ENCODE peak calls at places on chromosomes 6 and 20, in ten cellular contexts. One of them, this sample, is unnamed.

GRCh38 chr20:11057624-11058023 is 383.8 kb upstream of the JAG1 start:
- DNase-seq in stomach: no peak
- DNase-seq in breast epithelium: no peak
- DNase-seq in heart left ventricle: no peak
- DNase-seq in adrenal gland: no peak
- DNase-seq in body of pancreas: no peak
- DNase-seq in uterus: no peak
- DNase-seq in A549: no peak
- DNase-seq in IMR-90: peak
- DNase-seq in spleen: no peak
- DNase-seq in this sample: no peak

GRCh38 chr6:167005350-167006159 is 6.4 kb downstream of the CEP43 start:
- DNase-seq in IMR-90: no peak
- DNase-seq in uterus: peak
- DNase-seq in stomach: peak
- DNase-seq in heart left ventricle: peak
- DNase-seq in A549: no peak
- DNase-seq in adrenal gland: peak
- DNase-seq in breast epithelium: no peak
- DNase-seq in body of pancreas: peak
- DNase-seq in spleen: no peak
- DNase-seq in this sample: no peak

GRCh38 chr6:129502261-129502660 is 207.7 kb downstream of the ARHGAP18 start:
- DNase-seq in heart left ventricle: no peak
- DNase-seq in adrenal gland: no peak
- DNase-seq in breast epithelium: no peak
- DNase-seq in body of pancreas: no peak
- DNase-seq in A549: no peak
- DNase-seq in stomach: no peak
- DNase-seq in uterus: no peak
- DNase-seq in IMR-90: peak
- DNase-seq in spleen: no peak
- DNase-seq in this sample: no peak

GRCh38 chr20:2709205-2709981 is 16.8 kb downstream of the EBF4 start:
- DNase-seq in A549: no peak
- DNase-seq in spleen: no peak
- DNase-seq in adrenal gland: no peak
- DNase-seq in body of pancreas: no peak
- DNase-seq in heart left ventricle: no peak
- DNase-seq in breast epithelium: no peak
- DNase-seq in stomach: no peak
- DNase-seq in IMR-90: no peak
- DNase-seq in uterus: no peak
- DNase-seq in this sample: no peak

GRCh38 chr6:139027620-139028182 is 844 bp upstream of the ABRACL start:
- DNase-seq in adrenal gland: no peak
- DNase-seq in stomach: peak
- DNase-seq in spleen: no peak
- DNase-seq in body of pancreas: no peak
- DNase-seq in uterus: no peak
- DNase-seq in IMR-90: peak
- DNase-seq in heart left ventricle: no peak
- DNase-seq in A549: no peak
- DNase-seq in breast epithelium: no peak
- DNase-seq in this sample: peak

GRCh38 chr20:1628621-1629020 is 8.8 kb upstream of the SIRPB1 start:
- DNase-seq in breast epithelium: no peak
- DNase-seq in A549: no peak
- DNase-seq in heart left ventricle: no peak
- DNase-seq in body of pancreas: no peak
- DNase-seq in spleen: no peak
- DNase-seq in uterus: no peak
- DNase-seq in adrenal gland: no peak
- DNase-seq in stomach: no peak
- DNase-seq in IMR-90: no peak
- DNase-seq in this sample: no peak

GRCh38 chr6:57313711-57314471 is 3.5 kb upstream of the PRIM2 start:
- DNase-seq in uterus: peak
- DNase-seq in adrenal gland: peak
- DNase-seq in IMR-90: peak
- DNase-seq in body of pancreas: no peak
- DNase-seq in A549: peak
- DNase-seq in spleen: no peak
- DNase-seq in breast epithelium: no peak
- DNase-seq in heart left ventricle: no peak
- DNase-seq in stomach: no peak
- DNase-seq in this sample: no peak

GRCh38 chr20:3716195-3716834 is 3.9 kb upstream of the SIGLEC1 start:
- DNase-seq in heart left ventricle: no peak
- DNase-seq in A549: peak
- DNase-seq in uterus: no peak
- DNase-seq in adrenal gland: peak
- DNase-seq in IMR-90: peak
- DNase-seq in stomach: no peak
- DNase-seq in body of pancreas: no peak
- DNase-seq in breast epithelium: no peak
- DNase-seq in spleen: no peak
- DNase-seq in this sample: no peak

GRCh38 chr6:35722121-35722761 is 14.6 kb upstream of the ARMC12 start:
- DNase-seq in spleen: no peak
- DNase-seq in body of pancreas: peak
- DNase-seq in stomach: peak
- DNase-seq in adrenal gland: peak
- DNase-seq in IMR-90: no peak
- DNase-seq in uterus: peak
- DNase-seq in A549: no peak
- DNase-seq in breast epithelium: no peak
- DNase-seq in heart left ventricle: no peak
- DNase-seq in this sample: no peak

GRCh38 chr20:52965380-52965779 is 6.8 kb upstream of the TSHZ2 start:
- DNase-seq in A549: no peak
- DNase-seq in IMR-90: no peak
- DNase-seq in spleen: no peak
- DNase-seq in breast epithelium: no peak
- DNase-seq in adrenal gland: no peak
- DNase-seq in body of pancreas: no peak
- DNase-seq in stomach: no peak
- DNase-seq in heart left ventricle: no peak
- DNase-seq in uterus: no peak
- DNase-seq in this sample: no peak

GRCh38 chr20:8601542-8601912 is 467.4 kb upstream of the PLCB4 start:
- DNase-seq in uterus: no peak
- DNase-seq in breast epithelium: no peak
- DNase-seq in A549: no peak
- DNase-seq in stomach: no peak
- DNase-seq in IMR-90: no peak
- DNase-seq in heart left ventricle: no peak
- DNase-seq in spleen: no peak
- DNase-seq in body of pancreas: no peak
- DNase-seq in adrenal gland: no peak
- DNase-seq in this sample: peak

GRCh38 chr20:19120569-19120968 is 91.9 kb upstream of the SLC24A3 start:
- DNase-seq in stomach: no peak
- DNase-seq in spleen: no peak
- DNase-seq in uterus: no peak
- DNase-seq in A549: no peak
- DNase-seq in heart left ventricle: no peak
- DNase-seq in IMR-90: no peak
- DNase-seq in breast epithelium: no peak
- DNase-seq in adrenal gland: no peak
- DNase-seq in body of pancreas: no peak
- DNase-seq in this sample: no peak

DNA sequence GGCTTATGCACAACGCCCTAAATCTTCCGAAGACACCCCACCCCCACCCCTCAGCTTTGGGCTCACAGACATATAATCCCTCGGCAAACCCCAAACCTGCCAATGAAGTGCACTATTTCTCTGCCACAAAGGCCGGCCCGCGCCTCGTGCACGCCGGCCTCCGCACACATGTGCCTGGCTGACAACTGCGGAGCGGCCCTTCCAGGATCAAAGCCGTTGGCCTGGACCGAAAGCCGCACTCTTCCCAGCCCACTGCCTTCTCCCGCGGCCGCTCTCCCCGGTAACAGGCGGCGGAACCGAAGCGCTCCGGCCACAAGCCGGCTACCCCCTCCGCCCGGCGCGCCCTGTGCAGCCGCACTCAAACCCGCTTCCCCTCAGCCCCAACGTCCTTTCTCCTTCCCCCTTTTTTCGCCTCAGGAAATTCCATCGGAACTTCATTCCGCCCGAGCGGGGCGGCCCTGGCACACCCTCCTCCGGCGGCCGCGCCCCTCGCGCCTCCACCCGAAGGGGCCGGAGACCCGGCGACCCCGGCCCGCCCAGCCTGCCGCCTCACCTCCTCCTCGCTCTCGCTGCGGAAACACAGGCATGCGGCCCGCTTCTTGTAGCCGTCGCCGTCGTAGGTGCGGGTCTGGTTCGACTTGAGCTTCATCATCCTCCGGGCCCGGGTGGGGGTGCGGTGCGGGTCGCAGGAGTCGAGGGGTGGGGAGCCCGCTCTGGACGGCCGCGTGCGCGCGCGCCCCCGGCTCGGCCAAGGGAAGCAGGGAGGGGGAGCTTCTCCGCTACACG is 565 bp downstream of the NUDT3 start:
- DNase-seq in body of pancreas: peak
- DNase-seq in adrenal gland: peak
- DNase-seq in breast epithelium: peak
- DNase-seq in spleen: peak
- DNase-seq in stomach: peak
- DNase-seq in heart left ventricle: peak
- DNase-seq in uterus: peak
- DNase-seq in IMR-90: peak
- DNase-seq in A549: peak
- DNase-seq in this sample: no peak
- TF ChIP-seq POLR2A in body of pancreas: no peak
- TF ChIP-seq POLR2A in adrenal gland: peak
- TF ChIP-seq POLR2A in breast epithelium: no peak
- TF ChIP-seq POLR2A in spleen: no peak
- TF ChIP-seq POLR2A in stomach: no peak
- TF ChIP-seq POLR2A in heart left ventricle: no peak
- TF ChIP-seq POLR2A in uterus: no peak
- TF ChIP-seq POLR2A in IMR-90: peak
- TF ChIP-seq POLR2A in A549: peak
- TF ChIP-seq POLR2A in this sample: peak

GRCh38 chr6:155913816-155914215 is 458.2 kb upstream of the NOX3 start:
- DNase-seq in breast epithelium: no peak
- DNase-seq in adrenal gland: no peak
- DNase-seq in heart left ventricle: no peak
- DNase-seq in IMR-90: no peak
- DNase-seq in A549: no peak
- DNase-seq in stomach: no peak
- DNase-seq in spleen: no peak
- DNase-seq in body of pancreas: no peak
- DNase-seq in uterus: no peak
- DNase-seq in this sample: no peak
- TF ChIP-seq POLR2A in breast epithelium: no peak
- TF ChIP-seq POLR2A in adrenal gland: no peak
- TF ChIP-seq POLR2A in heart left ventricle: no peak
- TF ChIP-seq POLR2A in IMR-90: no peak
- TF ChIP-seq POLR2A in A549: no peak
- TF ChIP-seq POLR2A in stomach: no peak
- TF ChIP-seq POLR2A in spleen: no peak
- TF ChIP-seq POLR2A in body of pancreas: no peak
- TF ChIP-seq POLR2A in uterus: no peak
- TF ChIP-seq POLR2A in this sample: no peak

GRCh38 chr6:15249371-15250019 is 3.6 kb downstream of the JARID2 start:
- DNase-seq in spleen: peak
- DNase-seq in uterus: no peak
- DNase-seq in heart left ventricle: no peak
- DNase-seq in breast epithelium: no peak
- DNase-seq in stomach: no peak
- DNase-seq in body of pancreas: no peak
- DNase-seq in adrenal gland: no peak
- DNase-seq in IMR-90: no peak
- DNase-seq in A549: no peak
- DNase-seq in this sample: no peak

GRCh38 chr6:15247214-15247749 is 1.4 kb downstream of the JARID2 start:
- DNase-seq in spleen: no peak
- DNase-seq in adrenal gland: no peak
- DNase-seq in stomach: no peak
- DNase-seq in body of pancreas: no peak
- DNase-seq in heart left ventricle: no peak
- DNase-seq in uterus: no peak
- DNase-seq in A549: no peak
- DNase-seq in breast epithelium: no peak
- DNase-seq in IMR-90: no peak
- DNase-seq in this sample: no peak

GRCh38 chr6:15250440-15251168 is 4.7 kb downstream of the JARID2 start:
- DNase-seq in A549: no peak
- DNase-seq in breast epithelium: no peak
- DNase-seq in heart left ventricle: no peak
- DNase-seq in spleen: peak
- DNase-seq in stomach: no peak
- DNase-seq in body of pancreas: no peak
- DNase-seq in adrenal gland: no peak
- DNase-seq in IMR-90: no peak
- DNase-seq in uterus: no peak
- DNase-seq in this sample: no peak

GRCh38 chr6:15247750-15248450 is 2.0 kb downstream of the JARID2 start:
- DNase-seq in breast epithelium: peak
- DNase-seq in stomach: peak
- DNase-seq in spleen: peak
- DNase-seq in uterus: peak
- DNase-seq in A549: peak
- DNase-seq in heart left ventricle: peak
- DNase-seq in adrenal gland: peak
- DNase-seq in body of pancreas: peak
- DNase-seq in IMR-90: peak
- DNase-seq in this sample: no peak

GRCh38 chr6:15248451-15249370 is 2.8 kb downstream of the JARID2 start:
- DNase-seq in heart left ventricle: peak
- DNase-seq in adrenal gland: peak
- DNase-seq in uterus: peak
- DNase-seq in breast epithelium: peak
- DNase-seq in stomach: peak
- DNase-seq in spleen: peak
- DNase-seq in body of pancreas: peak
- DNase-seq in A549: peak
- DNase-seq in IMR-90: peak
- DNase-seq in this sample: peak
- TF ChIP-seq POLR2A in heart left ventricle: peak
- TF ChIP-seq POLR2A in adrenal gland: peak
- TF ChIP-seq POLR2A in uterus: no peak
- TF ChIP-seq POLR2A in breast epithelium: no peak
- TF ChIP-seq POLR2A in stomach: no peak
- TF ChIP-seq POLR2A in spleen: no peak
- TF ChIP-seq POLR2A in body of pancreas: peak
- TF ChIP-seq POLR2A in A549: peak
- TF ChIP-seq POLR2A in IMR-90: peak
- TF ChIP-seq POLR2A in this sample: peak

DNA sequence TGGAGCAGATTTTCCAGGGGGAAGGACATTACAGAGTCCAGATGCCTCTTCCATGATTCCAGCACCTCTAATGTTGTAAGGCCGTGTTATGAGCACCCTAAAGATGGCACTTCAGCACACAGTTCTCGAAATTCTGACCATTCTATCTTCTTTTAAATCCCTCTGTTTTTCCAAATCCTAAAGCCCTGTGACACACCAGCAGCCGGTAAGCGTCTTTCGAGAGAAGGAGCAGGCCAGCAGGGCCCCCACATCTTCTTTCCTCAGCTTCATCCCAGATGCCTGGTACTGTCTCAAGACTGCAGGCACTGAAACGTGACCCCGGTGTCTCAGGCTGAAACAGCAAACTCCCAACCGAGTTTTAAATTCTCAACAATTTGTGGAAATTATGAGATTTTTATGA is 211.6 kb upstream of the FOXQ1 start:
- DNase-seq in spleen: no peak
- DNase-seq in uterus: no peak
- DNase-seq in breast epithelium: no peak
- DNase-seq in heart left ventricle: no peak
- DNase-seq in body of pancreas: no peak
- DNase-seq in stomach: no peak
- DNase-seq in adrenal gland: no peak
- DNase-seq in IMR-90: no peak
- DNase-seq in A549: no peak
- DNase-seq in this sample: no peak
- TF ChIP-seq POLR2A in spleen: no peak
- TF ChIP-seq POLR2A in uterus: no peak
- TF ChIP-seq POLR2A in breast epithelium: no peak
- TF ChIP-seq POLR2A in heart left ventricle: no peak
- TF ChIP-seq POLR2A in body of pancreas: no peak
- TF ChIP-seq POLR2A in stomach: no peak
- TF ChIP-seq POLR2A in adrenal gland: no peak
- TF ChIP-seq POLR2A in IMR-90: no peak
- TF ChIP-seq POLR2A in A549: no peak
- TF ChIP-seq POLR2A in this sample: no peak